ENCODE peak calls at places on chromosomes 3 and 15, in eight cellular contexts. One of them, this sample, is unnamed.
A peak's percentile ranks its signal among the peaks of the same experiment; 100 is the strongest.

GRCh38 chr15:89768071-89768500 is 8.0 kb upstream of the MESP2 start:
- DNase-seq in HEK293T: no peak
- DNase-seq in NCI-H460: no peak
- DNase-seq in HCEC 1CT: no peak
- DNase-seq in heart right ventricle: no peak
- DNase-seq in T-helper 2 cell: no peak
- DNase-seq in breast epithelium: no peak
- DNase-seq in pancreas: no peak
- DNase-seq in this sample: no peak

GRCh38 chr3:123688241-123688747 is 103.4 kb upstream of the HACD2 start:
- DNase-seq in T-helper 2 cell: no peak
- DNase-seq in HEK293T: no peak
- DNase-seq in pancreas: no peak
- DNase-seq in breast epithelium: no peak
- DNase-seq in heart right ventricle: no peak
- DNase-seq in NCI-H460: no peak
- DNase-seq in HCEC 1CT: peak; percentile 99
- DNase-seq in this sample: no peak

GRCh38 chr3:19213608-19214220 is 65.4 kb downstream of the KCNH8 start:
- DNase-seq in HEK293T: peak; percentile 6
- DNase-seq in NCI-H460: no peak
- DNase-seq in heart right ventricle: no peak
- DNase-seq in HCEC 1CT: no peak
- DNase-seq in pancreas: no peak
- DNase-seq in T-helper 2 cell: no peak
- DNase-seq in breast epithelium: no peak
- DNase-seq in this sample: no peak

GRCh38 chr3:194577985-194578905 is 55.0 kb downstream of the TMEM44 start:
- DNase-seq in HCEC 1CT: peak; percentile 84
- DNase-seq in NCI-H460: no peak
- DNase-seq in breast epithelium: no peak
- DNase-seq in HEK293T: no peak
- DNase-seq in T-helper 2 cell: no peak
- DNase-seq in pancreas: no peak
- DNase-seq in heart right ventricle: peak; percentile 32
- DNase-seq in this sample: no peak

GRCh38 chr3:133374706-133375105 is 25.1 kb upstream of the BFSP2 start:
- DNase-seq in NCI-H460: no peak
- DNase-seq in HEK293T: no peak
- DNase-seq in breast epithelium: no peak
- DNase-seq in pancreas: no peak
- DNase-seq in T-helper 2 cell: no peak
- DNase-seq in heart right ventricle: no peak
- DNase-seq in HCEC 1CT: no peak
- DNase-seq in this sample: no peak

GRCh38 chr3:34175636-34176186 is 377.3 kb downstream of the PDCD6IP start:
- DNase-seq in NCI-H460: no peak
- DNase-seq in pancreas: no peak
- DNase-seq in HCEC 1CT: no peak
- DNase-seq in heart right ventricle: no peak
- DNase-seq in HEK293T: no peak
- DNase-seq in T-helper 2 cell: no peak
- DNase-seq in breast epithelium: no peak
- DNase-seq in this sample: no peak

GRCh38 chr3:47578119-47578630 is 490 bp downstream of the CSPG5 start:
- DNase-seq in T-helper 2 cell: peak; percentile 27
- DNase-seq in NCI-H460: no peak
- DNase-seq in HCEC 1CT: no peak
- DNase-seq in heart right ventricle: peak; percentile 38
- DNase-seq in HEK293T: peak; percentile 87
- DNase-seq in pancreas: peak; percentile 72
- DNase-seq in breast epithelium: no peak
- DNase-seq in this sample: peak; percentile 31

GRCh38 chr3:86837871-86838270 is 153.1 kb downstream of the VGLL3 start:
- DNase-seq in T-helper 2 cell: no peak
- DNase-seq in pancreas: no peak
- DNase-seq in HCEC 1CT: peak; percentile 29
- DNase-seq in NCI-H460: no peak
- DNase-seq in heart right ventricle: no peak
- DNase-seq in breast epithelium: no peak
- DNase-seq in HEK293T: no peak
- DNase-seq in this sample: no peak

GRCh38 chr3:149377408-149378111 is at the start of gene TM4SF1:
- DNase-seq in HCEC 1CT: peak; percentile 99
- DNase-seq in pancreas: no peak
- DNase-seq in breast epithelium: peak; percentile 72
- DNase-seq in HEK293T: no peak
- DNase-seq in heart right ventricle: peak; percentile 47
- DNase-seq in NCI-H460: peak; percentile 97
- DNase-seq in T-helper 2 cell: no peak
- DNase-seq in this sample: peak; percentile 82

GRCh38 chr3:159859424-159859823 is 129.2 kb upstream of the IL12A start:
- DNase-seq in NCI-H460: no peak
- DNase-seq in breast epithelium: no peak
- DNase-seq in pancreas: no peak
- DNase-seq in T-helper 2 cell: no peak
- DNase-seq in HCEC 1CT: no peak
- DNase-seq in heart right ventricle: no peak
- DNase-seq in HEK293T: no peak
- DNase-seq in this sample: no peak

GRCh38 chr15:78264304-78265136 is at the start of gene DNAJA4:
- DNase-seq in heart right ventricle: peak; percentile 70
- DNase-seq in HCEC 1CT: no peak
- DNase-seq in NCI-H460: no peak
- DNase-seq in breast epithelium: peak; percentile 64
- DNase-seq in HEK293T: no peak
- DNase-seq in T-helper 2 cell: peak; percentile 46
- DNase-seq in pancreas: peak; percentile 79
- DNase-seq in this sample: peak; percentile 53

GRCh38 chr3:71581981-71582611 is 1.4 kb downstream of the FOXP1 start:
- DNase-seq in HCEC 1CT: no peak
- DNase-seq in HEK293T: peak; percentile 57
- DNase-seq in heart right ventricle: peak; percentile 64
- DNase-seq in NCI-H460: no peak
- DNase-seq in breast epithelium: peak; percentile 57
- DNase-seq in T-helper 2 cell: no peak
- DNase-seq in pancreas: peak; percentile 81
- DNase-seq in this sample: peak; percentile 66

GRCh38 chr3:194750409-194750808 is 64.7 kb downstream of the FAM43A start:
- DNase-seq in heart right ventricle: no peak
- DNase-seq in breast epithelium: no peak
- DNase-seq in HCEC 1CT: no peak
- DNase-seq in pancreas: no peak
- DNase-seq in T-helper 2 cell: no peak
- DNase-seq in HEK293T: no peak
- DNase-seq in NCI-H460: no peak
- DNase-seq in this sample: no peak

GRCh38 chr3:64209866-64210609 is 15.2 kb downstream of the PRICKLE2 start:
- DNase-seq in HCEC 1CT: no peak
- DNase-seq in heart right ventricle: peak; percentile 77
- DNase-seq in pancreas: peak; percentile 60
- DNase-seq in breast epithelium: no peak
- DNase-seq in T-helper 2 cell: no peak
- DNase-seq in HEK293T: no peak
- DNase-seq in NCI-H460: no peak
- DNase-seq in this sample: peak; percentile 17

GRCh38 chr15:91853968-91854943 is 748 bp downstream of the SLCO3A1 start:
- DNase-seq in T-helper 2 cell: peak; percentile 22
- DNase-seq in NCI-H460: peak; percentile 6
- DNase-seq in pancreas: peak; percentile 76
- DNase-seq in HCEC 1CT: peak; percentile 50
- DNase-seq in HEK293T: peak; percentile 42
- DNase-seq in heart right ventricle: peak; percentile 64
- DNase-seq in breast epithelium: no peak
- DNase-seq in this sample: peak; percentile 92

GRCh38 chr15:63899193-63899592 is 65.4 kb upstream of the HERC1 start:
- DNase-seq in T-helper 2 cell: no peak
- DNase-seq in pancreas: no peak
- DNase-seq in breast epithelium: no peak
- DNase-seq in NCI-H460: no peak
- DNase-seq in heart right ventricle: no peak
- DNase-seq in HEK293T: no peak
- DNase-seq in HCEC 1CT: no peak
- DNase-seq in this sample: no peak

GRCh38 chr3:13130464-13131193 is 57.4 kb upstream of the IQSEC1 start:
- DNase-seq in NCI-H460: no peak
- DNase-seq in T-helper 2 cell: no peak
- DNase-seq in HCEC 1CT: no peak
- DNase-seq in breast epithelium: no peak
- DNase-seq in heart right ventricle: no peak
- DNase-seq in pancreas: no peak
- DNase-seq in HEK293T: no peak
- DNase-seq in this sample: no peak

GRCh38 chr3:188874576-188874975 is 297.2 kb upstream of the TPRG1 start:
- DNase-seq in HCEC 1CT: no peak
- DNase-seq in T-helper 2 cell: no peak
- DNase-seq in breast epithelium: no peak
- DNase-seq in NCI-H460: no peak
- DNase-seq in HEK293T: no peak
- DNase-seq in pancreas: no peak
- DNase-seq in heart right ventricle: no peak
- DNase-seq in this sample: no peak

GRCh38 chr3:126129408-126129891 is 45.5 kb upstream of the SLC41A3 start:
- DNase-seq in T-helper 2 cell: no peak
- DNase-seq in HCEC 1CT: peak; percentile 32
- DNase-seq in HEK293T: no peak
- DNase-seq in breast epithelium: peak; percentile 73
- DNase-seq in NCI-H460: no peak
- DNase-seq in pancreas: peak; percentile 57
- DNase-seq in heart right ventricle: peak; percentile 18
- DNase-seq in this sample: peak; percentile 81

GRCh38 chr3:16865335-16865734 is 19.4 kb upstream of the PLCL2 start:
- DNase-seq in HEK293T: no peak
- DNase-seq in heart right ventricle: no peak
- DNase-seq in breast epithelium: no peak
- DNase-seq in NCI-H460: no peak
- DNase-seq in T-helper 2 cell: no peak
- DNase-seq in HCEC 1CT: no peak
- DNase-seq in pancreas: no peak
- DNase-seq in this sample: no peak

GRCh38 chr15:40047413-40048154 is 8.6 kb upstream of the SRP14 start:
- DNase-seq in NCI-H460: no peak
- DNase-seq in heart right ventricle: peak; percentile 53
- DNase-seq in T-helper 2 cell: no peak
- DNase-seq in HEK293T: no peak
- DNase-seq in pancreas: no peak
- DNase-seq in breast epithelium: no peak
- DNase-seq in HCEC 1CT: peak; percentile 79
- DNase-seq in this sample: peak; percentile 74

GRCh38 chr3:177615015-177615414 is 417.7 kb upstream of the TBL1XR1 start:
- DNase-seq in pancreas: peak; percentile 77
- DNase-seq in NCI-H460: no peak
- DNase-seq in HEK293T: no peak
- DNase-seq in heart right ventricle: peak; percentile 60
- DNase-seq in T-helper 2 cell: no peak
- DNase-seq in HCEC 1CT: peak; percentile 79
- DNase-seq in breast epithelium: peak; percentile 60
- DNase-seq in this sample: no peak

GRCh38 chr3:192482809-192483208 is 244.5 kb downstream of the FGF12 start:
- DNase-seq in breast epithelium: no peak
- DNase-seq in heart right ventricle: no peak
- DNase-seq in T-helper 2 cell: no peak
- DNase-seq in pancreas: no peak
- DNase-seq in HEK293T: no peak
- DNase-seq in NCI-H460: no peak
- DNase-seq in HCEC 1CT: no peak
- DNase-seq in this sample: no peak

GRCh38 chr15:41561777-41562145 is 2.7 kb downstream of the TYRO3 start:
- DNase-seq in heart right ventricle: peak; percentile 61
- DNase-seq in T-helper 2 cell: no peak
- DNase-seq in NCI-H460: no peak
- DNase-seq in pancreas: no peak
- DNase-seq in breast epithelium: no peak
- DNase-seq in HEK293T: no peak
- DNase-seq in HCEC 1CT: peak; percentile 12
- DNase-seq in this sample: no peak

GRCh38 chr3:132225664-132226063 is 91.5 kb upstream of the ACP3 start:
- DNase-seq in NCI-H460: no peak
- DNase-seq in heart right ventricle: no peak
- DNase-seq in HCEC 1CT: peak; percentile 10
- DNase-seq in HEK293T: no peak
- DNase-seq in T-helper 2 cell: no peak
- DNase-seq in breast epithelium: no peak
- DNase-seq in pancreas: no peak
- DNase-seq in this sample: no peak

GRCh38 chr15:101138913-101139880 is 112.7 kb downstream of the CHSY1 start:
- DNase-seq in HCEC 1CT: no peak
- DNase-seq in HEK293T: no peak
- DNase-seq in breast epithelium: no peak
- DNase-seq in NCI-H460: no peak
- DNase-seq in heart right ventricle: no peak
- DNase-seq in pancreas: no peak
- DNase-seq in T-helper 2 cell: no peak
- DNase-seq in this sample: no peak

GRCh38 chr15:26115229-26115943 is 252.3 kb upstream of the ATP10A start:
- DNase-seq in HCEC 1CT: no peak
- DNase-seq in NCI-H460: no peak
- DNase-seq in T-helper 2 cell: no peak
- DNase-seq in pancreas: no peak
- DNase-seq in heart right ventricle: no peak
- DNase-seq in HEK293T: no peak
- DNase-seq in breast epithelium: no peak
- DNase-seq in this sample: no peak

GRCh38 chr15:25725758-25726157 is 137.4 kb downstream of the ATP10A start:
- DNase-seq in NCI-H460: no peak
- DNase-seq in pancreas: no peak
- DNase-seq in breast epithelium: no peak
- DNase-seq in HCEC 1CT: no peak
- DNase-seq in T-helper 2 cell: no peak
- DNase-seq in heart right ventricle: no peak
- DNase-seq in HEK293T: no peak
- DNase-seq in this sample: no peak

GRCh38 chr3:132421832-132422231 is 4.5 kb downstream of the DNAJC13 start:
- DNase-seq in breast epithelium: no peak
- DNase-seq in HEK293T: no peak
- DNase-seq in HCEC 1CT: peak; percentile 76
- DNase-seq in T-helper 2 cell: no peak
- DNase-seq in pancreas: no peak
- DNase-seq in NCI-H460: no peak
- DNase-seq in heart right ventricle: no peak
- DNase-seq in this sample: no peak

GRCh38 chr3:18415836-18416235 is 9.3 kb downstream of the SATB1 start:
- DNase-seq in T-helper 2 cell: no peak
- DNase-seq in HCEC 1CT: no peak
- DNase-seq in breast epithelium: no peak
- DNase-seq in pancreas: no peak
- DNase-seq in NCI-H460: no peak
- DNase-seq in HEK293T: no peak
- DNase-seq in heart right ventricle: no peak
- DNase-seq in this sample: no peak

GRCh38 chr15:56228352-56228751 is 15.3 kb downstream of the RFX7 start:
- DNase-seq in heart right ventricle: no peak
- DNase-seq in pancreas: no peak
- DNase-seq in T-helper 2 cell: no peak
- DNase-seq in breast epithelium: no peak
- DNase-seq in HEK293T: no peak
- DNase-seq in NCI-H460: no peak
- DNase-seq in HCEC 1CT: no peak
- DNase-seq in this sample: no peak

GRCh38 chr3:16090013-16090412 is 84.5 kb upstream of the GALNT15 start:
- DNase-seq in heart right ventricle: no peak
- DNase-seq in HEK293T: no peak
- DNase-seq in pancreas: no peak
- DNase-seq in breast epithelium: no peak
- DNase-seq in NCI-H460: no peak
- DNase-seq in T-helper 2 cell: no peak
- DNase-seq in HCEC 1CT: peak; percentile 98
- DNase-seq in this sample: no peak

GRCh38 chr3:13594146-13594545 is 45.2 kb downstream of the FBLN2 start:
- DNase-seq in heart right ventricle: no peak
- DNase-seq in HCEC 1CT: no peak
- DNase-seq in breast epithelium: no peak
- DNase-seq in T-helper 2 cell: no peak
- DNase-seq in HEK293T: no peak
- DNase-seq in pancreas: no peak
- DNase-seq in NCI-H460: no peak
- DNase-seq in this sample: no peak

GRCh38 chr3:35200056-35200455 is 439.3 kb upstream of the ARPP21 start:
- DNase-seq in HEK293T: no peak
- DNase-seq in T-helper 2 cell: no peak
- DNase-seq in HCEC 1CT: no peak
- DNase-seq in breast epithelium: no peak
- DNase-seq in pancreas: no peak
- DNase-seq in heart right ventricle: no peak
- DNase-seq in NCI-H460: peak; percentile 3
- DNase-seq in this sample: no peak

This sample was measured in upper lobe of left lung.